ENCODE peak calls at places on chromosomes 7 and 10, in four cellular contexts. One of them, this sample, is unnamed.

GRCh38 chr10:68829494-68829893 is 2.2 kb downstream of the STOX1 start:
- DNase-seq in right lobe of liver: no peak
- DNase-seq in sigmoid colon: no peak
- DNase-seq in ovary: no peak
- DNase-seq in this sample: no peak

GRCh38 chr7:8217200-8218068 is 44.5 kb downstream of the ICA1 start:
- DNase-seq in ovary: no peak
- DNase-seq in right lobe of liver: no peak
- DNase-seq in sigmoid colon: no peak
- DNase-seq in this sample: no peak

GRCh38 chr7:112995091-112995824 is 91.4 kb downstream of the GPR85 start:
- DNase-seq in ovary: no peak
- DNase-seq in sigmoid colon: no peak
- DNase-seq in right lobe of liver: no peak
- DNase-seq in this sample: no peak

GRCh38 chr7:129426482-129426881 is 7.8 kb upstream of the STRIP2 start:
- DNase-seq in sigmoid colon: no peak
- DNase-seq in ovary: no peak
- DNase-seq in right lobe of liver: no peak
- DNase-seq in this sample: no peak

GRCh38 chr7:77657427-77658331 is 38.6 kb upstream of the RSBN1L start:
- DNase-seq in sigmoid colon: no peak
- DNase-seq in right lobe of liver: no peak
- DNase-seq in ovary: no peak
- DNase-seq in this sample: no peak

GRCh38 chr10:117318909-117319308 is 56.3 kb downstream of the PDZD8 start:
- DNase-seq in ovary: no peak
- DNase-seq in sigmoid colon: no peak
- DNase-seq in right lobe of liver: no peak
- DNase-seq in this sample: no peak

GRCh38 chr10:50610364-50610763 is 13.4 kb downstream of the SGMS1 start:
- DNase-seq in right lobe of liver: no peak
- DNase-seq in ovary: peak
- DNase-seq in sigmoid colon: peak
- DNase-seq in this sample: no peak

GRCh38 chr10:90742189-90742588 is 115.7 kb downstream of the HTR7 start:
- DNase-seq in right lobe of liver: no peak
- DNase-seq in ovary: no peak
- DNase-seq in sigmoid colon: no peak
- DNase-seq in this sample: no peak

GRCh38 chr10:30047924-30048531 is 11.4 kb downstream of the JCAD start:
- DNase-seq in right lobe of liver: no peak
- DNase-seq in sigmoid colon: no peak
- DNase-seq in ovary: no peak
- DNase-seq in this sample: no peak

GRCh38 chr10:49334993-49335972 is 36.3 kb downstream of the C10orf71 start:
- DNase-seq in sigmoid colon: no peak
- DNase-seq in right lobe of liver: no peak
- DNase-seq in ovary: no peak
- DNase-seq in this sample: no peak

GRCh38 chr10:71965623-71966022 is 1.4 kb downstream of the CHST3 start:
- DNase-seq in right lobe of liver: no peak
- DNase-seq in ovary: no peak
- DNase-seq in sigmoid colon: peak
- DNase-seq in this sample: no peak

GRCh38 chr7:155206286-155207020 is 91.2 kb upstream of the INSIG1 start:
- DNase-seq in right lobe of liver: peak
- DNase-seq in ovary: no peak
- DNase-seq in sigmoid colon: peak
- DNase-seq in this sample: no peak

GRCh38 chr10:6716521-6716920 is 136.4 kb upstream of the PRKCQ start:
- DNase-seq in ovary: no peak
- DNase-seq in right lobe of liver: no peak
- DNase-seq in sigmoid colon: peak
- DNase-seq in this sample: no peak

GRCh38 chr10:26621889-26622681 is 75.4 kb upstream of the PDSS1 start:
- DNase-seq in ovary: no peak
- DNase-seq in right lobe of liver: peak
- DNase-seq in sigmoid colon: peak
- DNase-seq in this sample: no peak

GRCh38 chr7:28155019-28155660 is 25.5 kb downstream of the JAZF1 start:
- DNase-seq in sigmoid colon: no peak
- DNase-seq in ovary: no peak
- DNase-seq in right lobe of liver: no peak
- DNase-seq in this sample: no peak

GRCh38 chr7:16652888-16653287 is 6.9 kb downstream of the BZW2 start:
- DNase-seq in ovary: no peak
- DNase-seq in right lobe of liver: no peak
- DNase-seq in sigmoid colon: no peak
- DNase-seq in this sample: no peak

GRCh38 chr10:71940752-71941151 is 23.4 kb upstream of the CHST3 start:
- DNase-seq in sigmoid colon: no peak
- DNase-seq in ovary: no peak
- DNase-seq in right lobe of liver: no peak
- DNase-seq in this sample: no peak

GRCh38 chr10:91198781-91199180 is 21.7 kb upstream of the PCGF5 start:
- DNase-seq in ovary: no peak
- DNase-seq in right lobe of liver: no peak
- DNase-seq in sigmoid colon: no peak
- DNase-seq in this sample: no peak

GRCh38 chr7:47329320-47329926 is 252.5 kb downstream of the TNS3 start:
- DNase-seq in right lobe of liver: peak
- DNase-seq in sigmoid colon: no peak
- DNase-seq in ovary: no peak
- DNase-seq in this sample: no peak

GRCh38 chr7:24197852-24198251 is 86.1 kb upstream of the NPY start:
- DNase-seq in sigmoid colon: no peak
- DNase-seq in ovary: no peak
- DNase-seq in right lobe of liver: no peak
- DNase-seq in this sample: no peak

GRCh38 chr10:71933651-71934050 is 30.5 kb upstream of the CHST3 start:
- DNase-seq in ovary: no peak
- DNase-seq in right lobe of liver: no peak
- DNase-seq in sigmoid colon: no peak
- DNase-seq in this sample: no peak

GRCh38 chr7:23003505-23004246 is 10.3 kb downstream of the HYCC1 start:
- DNase-seq in right lobe of liver: no peak
- DNase-seq in sigmoid colon: no peak
- DNase-seq in ovary: no peak
- DNase-seq in this sample: no peak

GRCh38 chr10:21052709-21053104 is 155.6 kb upstream of the NEBL start:
- DNase-seq in ovary: no peak
- DNase-seq in sigmoid colon: no peak
- DNase-seq in right lobe of liver: no peak
- DNase-seq in this sample: no peak

GRCh38 chr10:79475877-79476276 is 30.5 kb upstream of the ZCCHC24 start:
- DNase-seq in sigmoid colon: no peak
- DNase-seq in right lobe of liver: no peak
- DNase-seq in ovary: no peak
- DNase-seq in this sample: no peak

GRCh38 chr7:7103343-7104313 is 78.7 kb upstream of the C1GALT1 start:
- DNase-seq in sigmoid colon: no peak
- DNase-seq in right lobe of liver: no peak
- DNase-seq in ovary: no peak
- DNase-seq in this sample: no peak

GRCh38 chr10:112376578-112376855 is 2.6 kb downstream of the ACSL5 start:
- DNase-seq in sigmoid colon: no peak
- DNase-seq in ovary: no peak
- DNase-seq in right lobe of liver: no peak
- DNase-seq in this sample: no peak

GRCh38 chr7:5295039-5296014 is 12.6 kb downstream of the SLC29A4 start:
- DNase-seq in right lobe of liver: no peak
- DNase-seq in sigmoid colon: no peak
- DNase-seq in ovary: no peak
- DNase-seq in this sample: no peak

GRCh38 chr7:149209518-149210269 is 14.3 kb downstream of the ZNF282 start:
- DNase-seq in ovary: no peak
- DNase-seq in right lobe of liver: no peak
- DNase-seq in sigmoid colon: no peak
- DNase-seq in this sample: no peak

GRCh38 chr7:141441837-141442627 is 109.2 kb upstream of the AGK start:
- DNase-seq in ovary: no peak
- DNase-seq in sigmoid colon: no peak
- DNase-seq in right lobe of liver: no peak
- DNase-seq in this sample: no peak

GRCh38 chr7:92740713-92741126 is 95.7 kb downstream of the CDK6 start:
- DNase-seq in sigmoid colon: no peak
- DNase-seq in ovary: no peak
- DNase-seq in right lobe of liver: no peak
- DNase-seq in this sample: no peak

GRCh38 chr7:7595451-7595850 is 28.8 kb downstream of the MIOS start:
- DNase-seq in right lobe of liver: no peak
- DNase-seq in sigmoid colon: no peak
- DNase-seq in ovary: no peak
- DNase-seq in this sample: no peak

GRCh38 chr10:34698979-34699378 is 116.1 kb downstream of the PARD3 start:
- DNase-seq in right lobe of liver: no peak
- DNase-seq in sigmoid colon: no peak
- DNase-seq in ovary: no peak
- DNase-seq in this sample: no peak

GRCh38 chr10:33570495-33570894 is 236.0 kb upstream of the NRP1 start:
- DNase-seq in ovary: no peak
- DNase-seq in sigmoid colon: no peak
- DNase-seq in right lobe of liver: no peak
- DNase-seq in this sample: no peak

GRCh38 chr7:12403287-12404181 is at the start of gene VWDE:
- DNase-seq in ovary: no peak
- DNase-seq in right lobe of liver: peak
- DNase-seq in sigmoid colon: no peak
- DNase-seq in this sample: peak

GRCh38 chr7:16833373-16833772 is 28.6 kb upstream of the AGR2 start:
- DNase-seq in sigmoid colon: no peak
- DNase-seq in right lobe of liver: no peak
- DNase-seq in ovary: no peak
- DNase-seq in this sample: no peak

GRCh38 chr10:24360286-24361127 is 151.6 kb downstream of the KIAA1217 start:
- DNase-seq in right lobe of liver: peak
- DNase-seq in sigmoid colon: no peak
- DNase-seq in ovary: peak
- DNase-seq in this sample: no peak

GRCh38 chr7:29639386-29639785 is 75.8 kb downstream of the PRR15 start:
- DNase-seq in right lobe of liver: no peak
- DNase-seq in ovary: no peak
- DNase-seq in sigmoid colon: no peak
- DNase-seq in this sample: no peak
- TF ChIP-seq CTCF in right lobe of liver: no peak
- TF ChIP-seq CTCF in ovary: no peak
- TF ChIP-seq CTCF in sigmoid colon: no peak
- TF ChIP-seq CTCF in this sample: no peak

GRCh38 chr10:124997246-124997790 is 55.4 kb downstream of the ZRANB1 start:
- DNase-seq in ovary: no peak
- DNase-seq in right lobe of liver: no peak
- DNase-seq in sigmoid colon: no peak
- DNase-seq in this sample: no peak

GRCh38 chr10:124996854-124997215 is 54.9 kb downstream of the ZRANB1 start:
- DNase-seq in right lobe of liver: no peak
- DNase-seq in ovary: no peak
- DNase-seq in sigmoid colon: no peak
- DNase-seq in this sample: peak

GRCh38 chr10:124996127-124996853 is 54.4 kb downstream of the ZRANB1 start:
- DNase-seq in right lobe of liver: no peak
- DNase-seq in sigmoid colon: peak
- DNase-seq in ovary: no peak
- DNase-seq in this sample: peak

GRCh38 chr10:124994573-124995473 is 52.9 kb downstream of the ZRANB1 start:
- DNase-seq in ovary: peak
- DNase-seq in sigmoid colon: peak
- DNase-seq in right lobe of liver: no peak
- DNase-seq in this sample: peak

GRCh38 chr10:124995605-124996004 is 53.7 kb downstream of the ZRANB1 start:
- DNase-seq in right lobe of liver: no peak
- DNase-seq in sigmoid colon: no peak
- DNase-seq in ovary: no peak
- DNase-seq in this sample: peak
- TF ChIP-seq CTCF in right lobe of liver: no peak
- TF ChIP-seq CTCF in sigmoid colon: no peak
- TF ChIP-seq CTCF in ovary: no peak
- TF ChIP-seq CTCF in this sample: no peak

GRCh38 chr7:100674441-100675407 is 1.2 kb downstream of the GNB2 start:
- DNase-seq in ovary: peak
- DNase-seq in right lobe of liver: peak
- DNase-seq in sigmoid colon: peak
- DNase-seq in this sample: no peak

GRCh38 chr7:100673942-100674431 is 447 bp downstream of the GNB2 start:
- DNase-seq in ovary: peak
- DNase-seq in sigmoid colon: peak
- DNase-seq in right lobe of liver: peak
- DNase-seq in this sample: no peak

GRCh38 chr7:100675581-100676350 is 2.2 kb downstream of the GNB2 start:
- DNase-seq in right lobe of liver: peak
- DNase-seq in sigmoid colon: peak
- DNase-seq in ovary: peak
- DNase-seq in this sample: peak

GRCh38 chr7:100671353-100672327 is 1.9 kb upstream of the GNB2 start:
- DNase-seq in ovary: no peak
- DNase-seq in sigmoid colon: no peak
- DNase-seq in right lobe of liver: no peak
- DNase-seq in this sample: no peak

DNA sequence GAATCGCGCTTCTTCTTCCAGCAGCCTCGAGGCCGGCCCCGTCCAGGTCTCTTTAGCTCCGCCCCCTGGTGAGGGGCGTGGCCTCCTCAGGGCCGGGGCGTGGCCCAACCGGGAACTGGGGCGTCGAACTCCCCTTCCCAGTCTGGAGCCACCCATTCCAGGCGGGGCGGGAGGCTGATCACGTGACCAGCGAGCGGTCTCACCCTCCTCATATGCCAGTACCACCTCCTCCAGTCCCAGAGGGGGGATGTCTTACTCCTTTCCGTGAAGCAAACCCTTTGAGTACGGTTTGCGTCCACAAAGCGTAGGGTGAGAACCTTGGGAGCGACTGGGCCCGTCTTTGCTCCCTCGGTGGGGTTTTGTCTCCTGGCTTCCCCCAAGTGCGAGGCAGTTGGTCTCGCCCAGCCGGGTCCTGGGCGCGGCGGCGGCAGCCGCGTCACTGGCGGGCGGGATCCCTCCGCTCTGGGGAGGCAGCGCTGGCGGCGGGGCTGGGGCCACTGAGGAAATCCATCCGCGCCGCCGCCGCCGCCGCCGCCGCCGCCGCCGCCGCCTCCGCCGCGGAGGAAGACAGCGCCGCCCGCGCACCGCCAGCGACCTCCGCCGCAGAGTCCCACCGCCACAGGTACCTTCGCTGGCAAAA is at the start of gene GNB2:
- DNase-seq in right lobe of liver: peak
- DNase-seq in sigmoid colon: peak
- DNase-seq in ovary: peak
- DNase-seq in this sample: peak
- TF ChIP-seq CTCF in right lobe of liver: no peak
- TF ChIP-seq CTCF in sigmoid colon: no peak
- TF ChIP-seq CTCF in ovary: no peak
- TF ChIP-seq CTCF in this sample: no peak

GRCh38 chr7:2384354-2385243 is 18.8 kb upstream of the CHST12 start:
- DNase-seq in sigmoid colon: no peak
- DNase-seq in right lobe of liver: no peak
- DNase-seq in ovary: no peak
- DNase-seq in this sample: no peak
- TF ChIP-seq CTCF in sigmoid colon: no peak
- TF ChIP-seq CTCF in right lobe of liver: no peak
- TF ChIP-seq CTCF in ovary: no peak
- TF ChIP-seq CTCF in this sample: peak